ENCODE peak calls at places on chromosomes 5 and 9, in eight cellular contexts. U is naive thymus-derived CD4-positive, alpha-beta T cell; E is naive thymus-derived CD8-positive, alpha-beta T cell; S is RWPE2; X is CD4-positive, alpha-beta T cell; L is mucosa of descending colon; Z is stimulated activated effector memory CD8-positive, alpha-beta T cell treated with anti-CD3 and anti-CD28 coated beads, Interleukin-12 subunit alpha, Interleukin-12 subunit beta, amount 100 ng/mL, for 72 hours; F is A549. M is an unnamed sample.

GRCh38 chr9:82784595-82784994 is 278.3 kb downstream of the RASEF start:
- ATAC-seq in S (no peak), E (no peak), X (no peak), U (no peak), F (no peak), L (no peak), Z (no peak), M (no peak)

GRCh38 chr5:157252741-157253465 is 13.0 kb upstream of the CYFIP2 start:
- ATAC-seq in X (peak; percentile 88), U (peak; percentile 90), S (peak; percentile 37), E (peak; percentile 89), Z (peak; percentile 93), L (peak; percentile 70), F (peak; percentile 62), M (peak; percentile 41)

GRCh38 chr5:112221118-112221517 is 198.0 kb downstream of the EPB41L4A start:
- ATAC-seq in U (no peak), Z (no peak), S (no peak), L (peak; percentile 91), E (no peak), X (no peak), F (no peak), M (no peak)

GRCh38 chr5:133316346-133317343 is 264.8 kb downstream of the HSPA4 start:
- ATAC-seq in Z (no peak), S (no peak), X (no peak), U (no peak), F (peak; percentile 87), E (no peak), L (no peak), M (no peak)

GRCh38 chr5:112290667-112291066 is 128.4 kb downstream of the EPB41L4A start:
- ATAC-seq in L (no peak), F (no peak), Z (peak; percentile 11), E (peak; percentile 30), X (no peak), U (no peak), S (peak; percentile 13), M (no peak)

GRCh38 chr5:78527054-78527884 is 121.3 kb downstream of the LHFPL2 start:
- ATAC-seq in S (peak; percentile 50), Z (no peak), E (no peak), X (no peak), U (peak; percentile 77), L (peak; percentile 66), F (peak; percentile 75), M (peak; percentile 80)

GRCh38 chr5:126000533-126000932 is 422.7 kb upstream of the GRAMD2B start:
- ATAC-seq in E (no peak), Z (no peak), U (no peak), X (no peak), F (no peak), L (no peak), S (no peak), M (no peak)

GRCh38 chr5:81817980-81818379 is 67.1 kb upstream of the SSBP2 start:
- ATAC-seq in S (no peak), U (peak; percentile 73), F (no peak), E (peak; percentile 90), L (no peak), Z (peak; percentile 19), X (peak; percentile 81), M (no peak)

GRCh38 chr5:74946471-74946870 is 80.3 kb upstream of the FAM169A start:
- ATAC-seq in Z (no peak), L (no peak), U (no peak), E (no peak), F (no peak), X (no peak), S (no peak), M (no peak)

GRCh38 chr9:7103382-7104170 is 345.8 kb downstream of the KDM4C start:
- ATAC-seq in U (no peak), E (no peak), F (peak; percentile 83), S (peak; percentile 74), Z (no peak), X (no peak), L (peak; percentile 76), M (peak; percentile 94)

GRCh38 chr5:124572973-124573372 is 173.5 kb downstream of the ZNF608 start:
- ATAC-seq in S (no peak), F (no peak), E (no peak), U (no peak), L (no peak), Z (no peak), X (no peak), M (no peak)

GRCh38 chr9:12774861-12775367 is at the start of gene LURAP1L:
- ATAC-seq in Z (no peak), S (peak; percentile 66), E (no peak), U (no peak), F (peak; percentile 68), X (no peak), L (peak; percentile 70), M (peak; percentile 54)

GRCh38 chr9:114238919-114239879 is 83.7 kb upstream of the ORM1 start:
- ATAC-seq in U (no peak), E (no peak), F (peak; percentile 57), Z (no peak), X (no peak), L (peak; percentile 35), S (no peak), M (no peak)

GRCh38 chr9:98108540-98109031 is 10.4 kb downstream of the TRIM14 start:
- ATAC-seq in Z (peak; percentile 75), L (peak; percentile 74), U (peak; percentile 93), X (peak; percentile 91), S (no peak), E (peak; percentile 96), F (no peak), M (peak; percentile 29)

GRCh38 chr5:98940586-98940985 is 11.8 kb upstream of the CHD1 start:
- ATAC-seq in U (no peak), E (no peak), F (no peak), X (no peak), S (no peak), Z (no peak), L (no peak), M (no peak)

GRCh38 chr9:4640027-4640426 is 22.1 kb upstream of the PLPP6 start:
- ATAC-seq in U (peak; percentile 70), Z (no peak), E (peak; percentile 76), L (no peak), F (peak; percentile 53), X (peak; percentile 78), S (peak; percentile 27), M (no peak)

GRCh38 chr5:36879274-36880033 is 2.9 kb downstream of the NIPBL start:
- ATAC-seq in U (no peak), E (no peak), L (no peak), S (no peak), X (no peak), Z (no peak), F (no peak), M (no peak)

GRCh38 chr5:3590967-3591900 is 4.4 kb upstream of the IRX1 start:
- ATAC-seq in L (no peak), U (no peak), X (no peak), S (peak; percentile 56), Z (no peak), F (no peak), E (no peak), M (no peak)

GRCh38 chr5:40381676-40382363 is 297.9 kb upstream of the PTGER4 start:
- ATAC-seq in S (peak; percentile 74), X (no peak), U (no peak), Z (peak; percentile 14), F (peak; percentile 52), L (peak; percentile 90), E (no peak), M (peak; percentile 96)

GRCh38 chr9:121612511-121612998 is 38.9 kb upstream of the DAB2IP start:
- ATAC-seq in E (no peak), F (peak; percentile 78), U (no peak), S (peak; percentile 69), Z (no peak), X (no peak), L (peak; percentile 79), M (peak; percentile 81)

GRCh38 chr5:74167206-74167929 is 473.2 kb downstream of the ENC1 start:
- ATAC-seq in S (peak; percentile 91), U (no peak), F (peak; percentile 70), X (no peak), L (peak; percentile 62), E (no peak), Z (no peak), M (no peak)

GRCh38 chr5:72206994-72207393 is 99.7 kb downstream of the MAP1B start:
- ATAC-seq in E (no peak), X (no peak), U (no peak), F (no peak), S (no peak), L (no peak), Z (peak; percentile 70), M (no peak)

GRCh38 chr9:84343111-84343521 is 2.6 kb upstream of the SLC28A3 start:
- ATAC-seq in X (no peak), U (no peak), F (no peak), E (no peak), L (no peak), S (no peak), Z (no peak), M (no peak)